ENCODE peak calls at places on chromosomes 6 and 20, in seven cellular contexts. F is NCI-H1105, Z is GM20000, W is AG08395, G is T-cell, E is GM23248, I is progenitor cell of endocrine pancreas. L is an unnamed sample.

GRCh38 chr20:19463597-19463996 is 251.2 kb downstream of the SLC24A3 start:
- DNase-seq in F (no peak), Z (no peak), W (no peak), G (no peak), E (no peak), I (no peak), L (no peak)

GRCh38 chr6:22298393-22299010 is 1.7 kb upstream of the PRL start:
- DNase-seq in F (no peak), Z (no peak), W (no peak), G (no peak), E (peak), I (no peak), L (no peak)

GRCh38 chr6:146790561-146791091 is 191.9 kb downstream of the ADGB start:
- DNase-seq in F (no peak), Z (no peak), W (no peak), G (no peak), E (no peak), I (no peak), L (no peak)

GRCh38 chr6:84033523-84034451 is at the start of gene MRAP2:
- DNase-seq in F (no peak), Z (peak), W (peak), G (no peak), E (peak), I (peak), L (peak)

GRCh38 chr6:50708664-50709365 is 4.5 kb upstream of the TFAP2D start:
- DNase-seq in F (no peak), Z (no peak), W (no peak), G (no peak), E (no peak), I (no peak), L (no peak)

GRCh38 chr20:45968801-45969711 is 2.9 kb downstream of the ZNF335 start:
- DNase-seq in F (no peak), Z (no peak), W (peak), G (no peak), E (peak), I (no peak), L (no peak)

GRCh38 chr6:52672422-52673025 is 1.6 kb downstream of the TMEM14A start:
- DNase-seq in F (no peak), Z (no peak), W (no peak), G (no peak), E (peak), I (no peak), L (no peak)

GRCh38 chr6:107698146-107698545 is 126.0 kb downstream of the SCML4 start:
- DNase-seq in F (no peak), Z (no peak), W (peak), G (no peak), E (peak), I (no peak), L (no peak)

GRCh38 chr6:22954749-22955385 is 385.5 kb downstream of the HDGFL1 start:
- DNase-seq in F (no peak), Z (peak), W (no peak), G (no peak), E (peak), I (no peak), L (no peak)

GRCh38 chr20:15836634-15837033 is 736.6 kb downstream of the KIF16B start:
- DNase-seq in F (no peak), Z (no peak), W (peak), G (no peak), E (no peak), I (no peak), L (no peak)

GRCh38 chr6:111015656-111016190 is 33.9 kb downstream of the RPF2 start:
- DNase-seq in F (no peak), Z (no peak), W (no peak), G (no peak), E (no peak), I (no peak), L (peak)

GRCh38 chr6:137623293-137623692 is 129.1 kb upstream of the OLIG3 start:
- DNase-seq in F (no peak), Z (no peak), W (no peak), G (no peak), E (no peak), I (no peak), L (no peak)

GRCh38 chr6:37566209-37566859 is 66.6 kb upstream of the CCDC167 start:
- DNase-seq in F (peak), Z (peak), W (peak), G (peak), E (peak), I (peak), L (peak)

GRCh38 chr6:131862486-131862885 is 54.7 kb downstream of the ENPP1 start:
- DNase-seq in F (no peak), Z (no peak), W (no peak), G (no peak), E (no peak), I (no peak), L (no peak)

GRCh38 chr6:5206920-5207561 is 53.7 kb downstream of the LYRM4 start:
- DNase-seq in F (no peak), Z (no peak), W (no peak), G (no peak), E (no peak), I (no peak), L (no peak)

GRCh38 chr6:162899148-162899547 is 171.4 kb downstream of the PACRG start:
- DNase-seq in F (no peak), Z (no peak), W (no peak), G (no peak), E (no peak), I (no peak), L (no peak)

GRCh38 chr20:54256202-54256601 is 48.3 kb downstream of the PFDN4 start:
- DNase-seq in F (no peak), Z (no peak), W (no peak), G (no peak), E (no peak), I (no peak), L (no peak)

GRCh38 chr6:147758305-147758704 is 249.8 kb downstream of the SAMD5 start:
- DNase-seq in F (no peak), Z (no peak), W (no peak), G (no peak), E (no peak), I (no peak), L (no peak)

GRCh38 chr20:14919473-14920157 is 582.2 kb upstream of the FLRT3 start:
- DNase-seq in F (peak), Z (no peak), W (no peak), G (no peak), E (peak), I (peak), L (no peak)

GRCh38 chr20:16216227-16217210 is 356.7 kb downstream of the KIF16B start:
- DNase-seq in F (no peak), Z (no peak), W (no peak), G (no peak), E (no peak), I (no peak), L (no peak)

GRCh38 chr6:95364016-95364604 is 213.2 kb upstream of the MANEA start:
- DNase-seq in F (peak), Z (peak), W (peak), G (no peak), E (peak), I (no peak), L (no peak)

GRCh38 chr6:48032156-48032555 is 78.8 kb downstream of the PTCHD4 start:
- DNase-seq in F (no peak), Z (no peak), W (peak), G (no peak), E (peak), I (no peak), L (no peak)

GRCh38 chr6:132919476-132919875 is 105.1 kb downstream of the RPS12 start:
- DNase-seq in F (no peak), Z (no peak), W (peak), G (no peak), E (peak), I (no peak), L (no peak)

GRCh38 chr6:37897321-37897720 is 77.8 kb downstream of the ZFAND3 start:
- DNase-seq in F (no peak), Z (no peak), W (no peak), G (no peak), E (no peak), I (no peak), L (no peak)

GRCh38 chr6:26312096-26312463 is 52.9 kb upstream of the BTN3A2 start:
- DNase-seq in F (no peak), Z (no peak), W (no peak), G (no peak), E (peak), I (no peak), L (no peak)

GRCh38 chr20:48041078-48041780 is 255.9 kb upstream of the SULF2 start:
- DNase-seq in F (peak), Z (no peak), W (no peak), G (no peak), E (no peak), I (no peak), L (no peak)

GRCh38 chr20:32580970-32581838 is 3.9 kb downstream of the NOL4L start:
- DNase-seq in F (no peak), Z (no peak), W (no peak), G (no peak), E (no peak), I (no peak), L (peak)

GRCh38 chr20:11376998-11377397 is 540.7 kb upstream of the BTBD3 start:
- DNase-seq in F (no peak), Z (no peak), W (no peak), G (no peak), E (peak), I (no peak), L (no peak)

GRCh38 chr6:73285674-73286283 is 22.8 kb upstream of the KHDC1 start:
- DNase-seq in F (no peak), Z (no peak), W (peak), G (no peak), E (peak), I (no peak), L (no peak)